ENCODE peak calls at places on chromosomes 4 and X, in six cellular contexts. A is EH, X is HTR-8/SVneo, U is WTC11, J is fibroblast of pulmonary artery, F is aorta. E is an unnamed sample.

GRCh38 chr4:139704915-139705485 is 39.4 kb downstream of the MGST2 start:
- DNase-seq in J (no peak), X (peak), A (peak), U (no peak), F (no peak), E (no peak)

GRCh38 chr4:76208005-76208765 is 5.4 kb downstream of the SCARB2 start:
- DNase-seq in F (peak), J (peak), A (peak), X (peak), U (no peak), E (peak)

GRCh38 chr4:145735330-145735638 is 55.3 kb downstream of the C4orf51 start:
- DNase-seq in U (no peak), F (no peak), J (peak), X (peak), A (peak), E (no peak)

GRCh38 chr4:88448905-88449689 is 7.8 kb upstream of the HERC5 start:
- DNase-seq in A (peak), X (no peak), U (no peak), J (no peak), F (no peak), E (no peak)

GRCh38 chr4:184146951-184147350 is 70.7 kb downstream of the ENPP6 start:
- DNase-seq in A (no peak), J (no peak), X (no peak), U (no peak), F (no peak), E (no peak)

GRCh38 chrX:51614353-51614752 is 4.4 kb downstream of the CENPVL3 start:
- DNase-seq in X (peak), J (peak), U (no peak), F (no peak), A (peak), E (peak)

GRCh38 chr4:16466581-16466980 is 240.3 kb upstream of the TAPT1 start:
- DNase-seq in U (no peak), F (no peak), J (no peak), A (no peak), X (no peak), E (no peak)

GRCh38 chr4:10095296-10095991 is 21.2 kb downstream of the WDR1 start:
- DNase-seq in F (no peak), J (no peak), U (no peak), A (peak), X (peak), E (no peak)

GRCh38 chr4:61044837-61045236 is 155.3 kb upstream of the ADGRL3 start:
- DNase-seq in U (no peak), J (no peak), F (no peak), A (no peak), X (no peak), E (no peak)

GRCh38 chrX:7266261-7266660 is 118.3 kb upstream of the PUDP start:
- DNase-seq in J (no peak), U (no peak), A (peak), F (no peak), X (no peak), E (no peak)

GRCh38 chrX:104430720-104431119 is 135.3 kb upstream of the IL1RAPL2 start:
- DNase-seq in U (no peak), X (no peak), A (no peak), F (no peak), J (no peak), E (no peak)

GRCh38 chrX:11180571-11180970 is 69.4 kb downstream of the HCCS start:
- DNase-seq in J (no peak), A (no peak), X (no peak), F (no peak), U (no peak), E (peak)

GRCh38 chr4:176840166-176840565 is 47.4 kb upstream of the VEGFC start:
- DNase-seq in F (no peak), X (no peak), A (peak), U (no peak), J (peak), E (no peak)

GRCh38 chrX:54171527-54171926 is 11.5 kb downstream of the FAM120C start:
- DNase-seq in F (no peak), J (peak), X (no peak), A (peak), U (no peak), E (no peak)